ENCODE peak calls at places on chromosomes 16 and 17, in eight cellular contexts. One of them, this sample, is unnamed.

GRCh38 chr16:86099326-86099725 is 200.4 kb downstream of the IRF8 start:
- DNase-seq in NCI-H2081: no peak
- DNase-seq in AG08395: no peak
- DNase-seq in thyroid gland: no peak
- DNase-seq in glomerular endothelial cell: no peak
- DNase-seq in tibial nerve: no peak
- DNase-seq in NCI-H2107: no peak
- DNase-seq in hypothalamus: no peak
- DNase-seq in this sample: no peak

GRCh38 chr17:72125226-72125651 is 4.4 kb downstream of the SOX9 start:
- DNase-seq in NCI-H2081: no peak
- DNase-seq in AG08395: no peak
- DNase-seq in thyroid gland: peak
- DNase-seq in glomerular endothelial cell: no peak
- DNase-seq in tibial nerve: no peak
- DNase-seq in NCI-H2107: no peak
- DNase-seq in hypothalamus: no peak
- DNase-seq in this sample: no peak

GRCh38 chr16:4315185-4316102 is at the start of gene GLIS2:
- DNase-seq in NCI-H2081: peak
- DNase-seq in AG08395: peak
- DNase-seq in thyroid gland: peak
- DNase-seq in glomerular endothelial cell: no peak
- DNase-seq in tibial nerve: no peak
- DNase-seq in NCI-H2107: peak
- DNase-seq in hypothalamus: no peak
- DNase-seq in this sample: peak

GRCh38 chr17:70987867-70988340 is 818.6 kb downstream of the KCNJ2 start:
- DNase-seq in NCI-H2081: no peak
- DNase-seq in AG08395: no peak
- DNase-seq in thyroid gland: no peak
- DNase-seq in glomerular endothelial cell: no peak
- DNase-seq in tibial nerve: no peak
- DNase-seq in NCI-H2107: no peak
- DNase-seq in hypothalamus: no peak
- DNase-seq in this sample: no peak

GRCh38 chr16:87337247-87337646 is 20.1 kb upstream of the C16orf95 start:
- DNase-seq in NCI-H2081: no peak
- DNase-seq in AG08395: no peak
- DNase-seq in thyroid gland: no peak
- DNase-seq in glomerular endothelial cell: no peak
- DNase-seq in tibial nerve: no peak
- DNase-seq in NCI-H2107: no peak
- DNase-seq in hypothalamus: no peak
- DNase-seq in this sample: no peak

GRCh38 chr17:7234100-7235012 is at the start of gene DVL2:
- DNase-seq in NCI-H2081: peak
- DNase-seq in AG08395: peak
- DNase-seq in thyroid gland: peak
- DNase-seq in glomerular endothelial cell: no peak
- DNase-seq in tibial nerve: peak
- DNase-seq in NCI-H2107: peak
- DNase-seq in hypothalamus: peak
- DNase-seq in this sample: peak

GRCh38 chr16:84391151-84391873 is 23.0 kb downstream of the ATP2C2 start:
- DNase-seq in NCI-H2081: no peak
- DNase-seq in AG08395: no peak
- DNase-seq in thyroid gland: peak
- DNase-seq in glomerular endothelial cell: no peak
- DNase-seq in tibial nerve: no peak
- DNase-seq in NCI-H2107: no peak
- DNase-seq in hypothalamus: no peak
- DNase-seq in this sample: no peak

GRCh38 chr16:77297996-77298637 is 98.9 kb downstream of the SYCE1L start:
- DNase-seq in NCI-H2081: no peak
- DNase-seq in AG08395: no peak
- DNase-seq in thyroid gland: no peak
- DNase-seq in glomerular endothelial cell: no peak
- DNase-seq in tibial nerve: no peak
- DNase-seq in NCI-H2107: no peak
- DNase-seq in hypothalamus: no peak
- DNase-seq in this sample: no peak

GRCh38 chr17:39208136-39208535 is 8.1 kb downstream of the RPL19 start:
- DNase-seq in NCI-H2081: no peak
- DNase-seq in AG08395: no peak
- DNase-seq in thyroid gland: peak
- DNase-seq in glomerular endothelial cell: no peak
- DNase-seq in tibial nerve: no peak
- DNase-seq in NCI-H2107: no peak
- DNase-seq in hypothalamus: no peak
- DNase-seq in this sample: no peak

GRCh38 chr17:58520843-58521430 is 6.5 kb upstream of the MTMR4 start:
- DNase-seq in NCI-H2081: no peak
- DNase-seq in AG08395: no peak
- DNase-seq in thyroid gland: no peak
- DNase-seq in glomerular endothelial cell: no peak
- DNase-seq in tibial nerve: no peak
- DNase-seq in NCI-H2107: no peak
- DNase-seq in hypothalamus: no peak
- DNase-seq in this sample: no peak

GRCh38 chr16:56371383-56371937 is 53.9 kb downstream of the AMFR start:
- DNase-seq in NCI-H2081: no peak
- DNase-seq in AG08395: no peak
- DNase-seq in thyroid gland: no peak
- DNase-seq in glomerular endothelial cell: no peak
- DNase-seq in tibial nerve: no peak
- DNase-seq in NCI-H2107: no peak
- DNase-seq in hypothalamus: no peak
- DNase-seq in this sample: no peak

GRCh38 chr16:67910162-67910561 is 17.1 kb downstream of the PSKH1 start:
- DNase-seq in NCI-H2081: no peak
- DNase-seq in AG08395: peak
- DNase-seq in thyroid gland: no peak
- DNase-seq in glomerular endothelial cell: no peak
- DNase-seq in tibial nerve: no peak
- DNase-seq in NCI-H2107: no peak
- DNase-seq in hypothalamus: no peak
- DNase-seq in this sample: no peak

GRCh38 chr16:24255446-24256352 is at the start of gene CACNG3:
- DNase-seq in NCI-H2081: no peak
- DNase-seq in AG08395: no peak
- DNase-seq in thyroid gland: peak
- DNase-seq in glomerular endothelial cell: no peak
- DNase-seq in tibial nerve: no peak
- DNase-seq in NCI-H2107: no peak
- DNase-seq in hypothalamus: no peak
- DNase-seq in this sample: no peak

GRCh38 chr17:78364436-78365281 is 4.8 kb upstream of the SOCS3 start:
- DNase-seq in NCI-H2081: no peak
- DNase-seq in AG08395: no peak
- DNase-seq in thyroid gland: no peak
- DNase-seq in glomerular endothelial cell: no peak
- DNase-seq in tibial nerve: no peak
- DNase-seq in NCI-H2107: no peak
- DNase-seq in hypothalamus: no peak
- DNase-seq in this sample: no peak

GRCh38 chr16:84839054-84839453 is 19.3 kb downstream of the CRISPLD2 start:
- DNase-seq in NCI-H2081: no peak
- DNase-seq in AG08395: no peak
- DNase-seq in thyroid gland: peak
- DNase-seq in glomerular endothelial cell: no peak
- DNase-seq in tibial nerve: no peak
- DNase-seq in NCI-H2107: no peak
- DNase-seq in hypothalamus: no peak
- DNase-seq in this sample: no peak

GRCh38 chr17:48612456-48612853 is 1.6 kb upstream of the HOXB7 start:
- DNase-seq in NCI-H2081: peak
- DNase-seq in AG08395: no peak
- DNase-seq in thyroid gland: no peak
- DNase-seq in glomerular endothelial cell: no peak
- DNase-seq in tibial nerve: no peak
- DNase-seq in NCI-H2107: no peak
- DNase-seq in hypothalamus: no peak
- DNase-seq in this sample: no peak

GRCh38 chr17:17387017-17387416 is 83.8 kb downstream of the NT5M start:
- DNase-seq in NCI-H2081: no peak
- DNase-seq in AG08395: no peak
- DNase-seq in thyroid gland: no peak
- DNase-seq in glomerular endothelial cell: no peak
- DNase-seq in tibial nerve: no peak
- DNase-seq in NCI-H2107: no peak
- DNase-seq in hypothalamus: no peak
- DNase-seq in this sample: peak

GRCh38 chr17:47295037-47295873 is 28.5 kb upstream of the EFCAB13 start:
- DNase-seq in NCI-H2081: no peak
- DNase-seq in AG08395: no peak
- DNase-seq in thyroid gland: no peak
- DNase-seq in glomerular endothelial cell: no peak
- DNase-seq in tibial nerve: no peak
- DNase-seq in NCI-H2107: no peak
- DNase-seq in hypothalamus: no peak
- DNase-seq in this sample: no peak

GRCh38 chr16:15882563-15882962 is 5.8 kb downstream of the CEP20 start:
- DNase-seq in NCI-H2081: no peak
- DNase-seq in AG08395: no peak
- DNase-seq in thyroid gland: no peak
- DNase-seq in glomerular endothelial cell: no peak
- DNase-seq in tibial nerve: no peak
- DNase-seq in NCI-H2107: no peak
- DNase-seq in hypothalamus: no peak
- DNase-seq in this sample: no peak

GRCh38 chr16:83109736-83110135 is 483.0 kb downstream of the CDH13 start:
- DNase-seq in NCI-H2081: no peak
- DNase-seq in AG08395: peak
- DNase-seq in thyroid gland: no peak
- DNase-seq in glomerular endothelial cell: no peak
- DNase-seq in tibial nerve: no peak
- DNase-seq in NCI-H2107: no peak
- DNase-seq in hypothalamus: no peak
- DNase-seq in this sample: no peak

GRCh38 chr17:81471804-81472456 is 40.7 kb downstream of the ACTG1 start:
- DNase-seq in NCI-H2081: no peak
- DNase-seq in AG08395: peak
- DNase-seq in thyroid gland: peak
- DNase-seq in glomerular endothelial cell: no peak
- DNase-seq in tibial nerve: peak
- DNase-seq in NCI-H2107: peak
- DNase-seq in hypothalamus: no peak
- DNase-seq in this sample: no peak

GRCh38 chr17:47352848-47353247 is 29.1 kb downstream of the EFCAB13 start:
- DNase-seq in NCI-H2081: no peak
- DNase-seq in AG08395: no peak
- DNase-seq in thyroid gland: no peak
- DNase-seq in glomerular endothelial cell: no peak
- DNase-seq in tibial nerve: no peak
- DNase-seq in NCI-H2107: no peak
- DNase-seq in hypothalamus: no peak
- DNase-seq in this sample: no peak

This sample was measured in SW480.